ENCODE peak calls at places on chromosomes 5 and 9, in five cellular contexts. E is GM12891, M is RCC 7860, D is A172, T is left cardiac atrium. Q is an unnamed sample.

GRCh38 chr5:171479776-171480125 is 60.3 kb downstream of the FGF18 start:
- DNase-seq in E (no peak), M (no peak), D (no peak), T (no peak), Q (no peak)

GRCh38 chr9:123738664-123739063 is 191.3 kb downstream of the DENND1A start:
- DNase-seq in E (no peak), M (no peak), D (no peak), T (no peak), Q (no peak)

GRCh38 chr5:89313804-89314588 is 431.0 kb upstream of the MEF2C start:
- DNase-seq in E (peak; percentile 4), M (peak; percentile 93), D (peak; percentile 89), T (no peak), Q (peak; percentile 82)

GRCh38 chr9:126861707-126862460 is 1.4 kb downstream of the ZBTB34 start:
- DNase-seq in E (no peak), M (no peak), D (no peak), T (no peak), Q (peak; percentile 53)

GRCh38 chr9:114303571-114303970 is 19.3 kb upstream of the ORM1 start:
- DNase-seq in E (no peak), M (no peak), D (no peak), T (no peak), Q (no peak)

GRCh38 chr5:71938886-71939285 is 168.4 kb upstream of the MAP1B start:
- DNase-seq in E (no peak), M (peak; percentile 53), D (peak; percentile 55), T (no peak), Q (no peak)

GRCh38 chr9:136085815-136086212 is 9.3 kb downstream of the NACC2 start:
- DNase-seq in E (no peak), M (no peak), D (no peak), T (peak; percentile 65), Q (no peak)

GRCh38 chr5:124528838-124529237 is 217.6 kb downstream of the ZNF608 start:
- DNase-seq in E (no peak), M (peak; percentile 95), D (peak; percentile 34), T (no peak), Q (no peak)

GRCh38 chr5:143871672-143872071 is 59.7 kb downstream of the HMHB1 start:
- DNase-seq in E (no peak), M (no peak), D (no peak), T (no peak), Q (no peak)

GRCh38 chr9:133301253-133302230 is 26.5 kb upstream of the ABO start:
- DNase-seq in E (no peak), M (no peak), D (no peak), T (no peak), Q (no peak)

GRCh38 chr9:80797841-80798688 is 891.3 kb downstream of the TLE1 start:
- DNase-seq in E (no peak), M (no peak), D (no peak), T (no peak), Q (peak; percentile 54)

GRCh38 chr9:106019702-106020101 is 325.4 kb downstream of the TMEM38B start:
- DNase-seq in E (no peak), M (no peak), D (no peak), T (no peak), Q (no peak)

GRCh38 chr5:65946198-65946745 is 19.9 kb downstream of the ERBIN start:
- DNase-seq in E (no peak), M (no peak), D (no peak), T (no peak), Q (peak; percentile 48)

GRCh38 chr9:34568133-34568532 is 21.4 kb downstream of the CNTFR start:
- DNase-seq in E (no peak), M (no peak), D (no peak), T (no peak), Q (no peak)

GRCh38 chr9:107438211-107439030 is 51.1 kb downstream of the KLF4 start:
- DNase-seq in E (no peak), M (no peak), D (peak; percentile 49), T (no peak), Q (no peak)

GRCh38 chr5:122680623-122681350 is 94.1 kb upstream of the SNX2 start:
- DNase-seq in E (no peak), M (no peak), D (no peak), T (no peak), Q (no peak)

GRCh38 chr9:109214414-109214813 is 47.4 kb upstream of the FRRS1L start:
- DNase-seq in E (no peak), M (no peak), D (no peak), T (no peak), Q (no peak)

GRCh38 chr5:151234476-151235238 is 10.8 kb upstream of the CCDC69 start:
- DNase-seq in E (peak; percentile 53), M (no peak), D (no peak), T (peak; percentile 83), Q (peak; percentile 47)

Q was measured in AG10803.